ENCODE peak calls at places on chromosomes 11 and 22, in ten cellular contexts. L is thyroid gland; I is T-helper 2 cell; T is activated CD8-positive, alpha-beta memory T cell treated with anti-CD3 and anti-CD28 coated beads for 4 hours; G is PC-9; W is progenitor cell of endocrine pancreas; D is B cell; X is NCI-H2171 treated with DMSO at 0.1 percent for 48 hours; K is HCEC 1CT; J is activated naive CD4-positive, alpha-beta T cell treated with anti-CD3 and anti-CD28 coated beads for 36 hours. R is an unnamed sample.

GRCh38 chr11:100752371-100753073 is 65.4 kb downstream of the ARHGAP42 start:
- DNase-seq in L (no peak), I (no peak), T (no peak), G (peak; percentile 63), W (no peak), D (no peak), X (peak; percentile 87), K (no peak), J (no peak), R (no peak)

GRCh38 chr22:48740086-48740730 is 1087.5 kb downstream of the BRD1 start:
- DNase-seq in L (no peak), I (no peak), T (no peak), G (no peak), W (no peak), D (no peak), X (no peak), K (no peak), J (no peak), R (no peak)

GRCh38 chr22:19703869-19704268 is 10.4 kb upstream of the SEPTIN5 start:
- DNase-seq in L (no peak), I (no peak), T (no peak), G (no peak), W (no peak), D (no peak), X (peak; percentile 19), K (no peak), J (peak; percentile 1), R (no peak)

GRCh38 chr11:10454902-10455631 is at the start of gene AMPD3:
- DNase-seq in L (no peak), I (no peak), T (no peak), G (peak; percentile 86), W (no peak), D (peak; percentile 41), X (peak; percentile 87), K (peak; percentile 99), J (peak; percentile 60), R (no peak)

GRCh38 chr11:19978668-19979518 is 181.4 kb downstream of the DBX1 start:
- DNase-seq in L (peak; percentile 77), I (no peak), T (no peak), G (peak; percentile 96), W (no peak), D (no peak), X (no peak), K (peak; percentile 76), J (peak; percentile 31), R (no peak)

GRCh38 chr11:109112748-109113378 is 309.1 kb upstream of the C11orf87 start:
- DNase-seq in L (no peak), I (no peak), T (no peak), G (no peak), W (no peak), D (no peak), X (peak; percentile 46), K (no peak), J (no peak), R (no peak)

GRCh38 chr11:118175600-118176399 is 639 bp downstream of the SCN2B start:
- DNase-seq in L (no peak), I (no peak), T (no peak), G (no peak), W (no peak), D (no peak), X (no peak), K (no peak), J (no peak), R (no peak)

GRCh38 chr11:6735306-6735705 is 36.5 kb downstream of the OR2AG2 start:
- DNase-seq in L (no peak), I (no peak), T (no peak), G (no peak), W (no peak), D (no peak), X (no peak), K (peak; percentile 53), J (no peak), R (no peak)

GRCh38 chr11:126307706-126308105 is 3.8 kb downstream of the DCPS start:
- DNase-seq in L (no peak), I (no peak), T (no peak), G (no peak), W (no peak), D (no peak), X (no peak), K (peak; percentile 26), J (peak; percentile 49), R (no peak)